ENCODE peak calls at places on chromosomes 5 and 9, in five cellular contexts. C is fibroblast of the aortic adventitia; D is activated T-cell treated with anti-CD3 and anti-CD28 coated beads for 1 hour; J is A549; W is stimulated activated CD8-positive, alpha-beta memory T cell treated with anti-CD3 and anti-CD28 coated beads, Interleukin-15, amount 100 ng/mL, for 4 hours. Q is an unnamed sample.

GRCh38 chr9:106958955-106959657 is 96.1 kb downstream of the ZNF462 start:
- DNase-seq in C (peak; percentile 74), D (no peak), J (no peak), W (no peak), Q (no peak)

GRCh38 chr5:76041863-76042262 is 41.3 kb upstream of the SV2C start:
- DNase-seq in C (no peak), D (no peak), J (no peak), W (no peak), Q (no peak)

GRCh38 chr9:35871514-35871913 is 1.3 kb upstream of the OR13J1 start:
- DNase-seq in C (no peak), D (no peak), J (no peak), W (no peak), Q (no peak)

GRCh38 chr9:114180701-114181582 is 25.6 kb downstream of the COL27A1 start:
- DNase-seq in C (peak; percentile 60), D (no peak), J (no peak), W (no peak), Q (no peak)

GRCh38 chr5:149618581-149619248 is 37.4 kb downstream of the ARHGEF37 start:
- DNase-seq in C (peak; percentile 76), D (no peak), J (peak; percentile 73), W (no peak), Q (no peak)

GRCh38 chr5:13245982-13246601 is 698.4 kb downstream of the DNAH5 start:
- DNase-seq in C (no peak), D (no peak), J (no peak), W (no peak), Q (no peak)

GRCh38 chr9:100714372-100715099 is 136.7 kb downstream of the CAVIN4 start:
- DNase-seq in C (peak; percentile 63), D (peak; percentile 26), J (peak; percentile 56), W (no peak), Q (no peak)

GRCh38 chr9:112443200-112443599 is 43.4 kb upstream of the KIAA1958 start:
- DNase-seq in C (peak; percentile 26), D (peak; percentile 3), J (peak; percentile 23), W (no peak), Q (no peak)

GRCh38 chr9:84785766-84786547 is 116.4 kb downstream of the NTRK2 start:
- DNase-seq in C (no peak), D (no peak), J (no peak), W (no peak), Q (no peak)

GRCh38 chr9:20403346-20403745 is 219.0 kb downstream of the MLLT3 start:
- DNase-seq in C (no peak), D (no peak), J (no peak), W (no peak), Q (no peak)

GRCh38 chr5:78046006-78046405 is 248.5 kb downstream of the AP3B1 start:
- DNase-seq in C (no peak), D (no peak), J (no peak), W (no peak), Q (no peak)

GRCh38 chr9:27308691-27309390 is 11.9 kb upstream of the EQTN start:
- DNase-seq in C (no peak), D (no peak), J (no peak), W (no peak), Q (no peak)

GRCh38 chr9:69750085-69750484 is 9.7 kb downstream of the PTAR1 start:
- DNase-seq in C (no peak), D (no peak), J (no peak), W (no peak), Q (no peak)

GRCh38 chr9:120383999-120384924 is 195.7 kb downstream of the CDK5RAP2 start:
- DNase-seq in C (peak; percentile 59), D (no peak), J (no peak), W (no peak), Q (no peak)

GRCh38 chr5:90878549-90879196 is 320.1 kb downstream of the ADGRV1 start:
- DNase-seq in C (peak; percentile 36), D (no peak), J (no peak), W (no peak), Q (no peak)

GRCh38 chr5:166624573-166624972 is 1666.9 kb upstream of the WWC1 start:
- DNase-seq in C (no peak), D (no peak), J (no peak), W (no peak), Q (no peak)

GRCh38 chr5:61801174-61801573 is 469.1 kb downstream of the ZSWIM6 start:
- DNase-seq in C (no peak), D (no peak), J (no peak), W (no peak), Q (no peak)

GRCh38 chr9:132472199-132472598 is 62.2 kb downstream of the CFAP77 start:
- DNase-seq in C (no peak), D (no peak), J (no peak), W (no peak), Q (no peak)

GRCh38 chr5:170523129-170523497 is 19.3 kb downstream of the KCNIP1 start:
- DNase-seq in C (peak; percentile 2), D (no peak), J (no peak), W (no peak), Q (no peak)

GRCh38 chr5:72467987-72468386 is 39.2 kb downstream of the ZNF366 start:
- DNase-seq in C (peak; percentile 70), D (no peak), J (no peak), W (no peak), Q (no peak)

GRCh38 chr9:29514336-29514735 is 1941.1 kb upstream of the C9orf72 start:
- DNase-seq in C (peak; percentile 0), D (no peak), J (peak; percentile 1), W (no peak), Q (no peak)

GRCh38 chr5:167012281-167013034 is 1279.0 kb upstream of the WWC1 start:
- DNase-seq in C (no peak), D (no peak), J (no peak), W (no peak), Q (no peak)

GRCh38 chr9:128617943-128618342 is 38.7 kb downstream of the DYNC2I2 start:
- DNase-seq in C (no peak), D (no peak), J (no peak), W (no peak), Q (no peak)

GRCh38 chr5:61048534-61048933 is 103.5 kb downstream of the NDUFAF2 start:
- DNase-seq in C (peak; percentile 57), D (no peak), J (peak; percentile 6), W (no peak), Q (no peak)

GRCh38 chr5:119268387-119269060 is 87.3 kb upstream of the TNFAIP8 start:
- DNase-seq in C (peak; percentile 91), D (peak; percentile 90), J (peak; percentile 95), W (peak; percentile 94), Q (peak; percentile 41)

GRCh38 chr5:109756543-109757186 is 66.9 kb downstream of the MAN2A1 start:
- DNase-seq in C (no peak), D (no peak), J (no peak), W (no peak), Q (no peak)

GRCh38 chr5:138952962-138953361 is 77.8 kb upstream of the LRRTM2 start:
- DNase-seq in C (no peak), D (no peak), J (no peak), W (no peak), Q (no peak)

GRCh38 chr5:131639148-131639547 is 4.1 kb upstream of the RAPGEF6 start:
- DNase-seq in C (no peak), D (no peak), J (no peak), W (no peak), Q (no peak)

GRCh38 chr5:2259494-2260107 is 376.9 kb upstream of the IRX4 start:
- DNase-seq in C (no peak), D (no peak), J (no peak), W (no peak), Q (no peak)

GRCh38 chr9:101354765-101355708 is 29.8 kb downstream of the BAAT start:
- DNase-seq in C (no peak), D (no peak), J (no peak), W (no peak), Q (no peak)

GRCh38 chr9:8780386-8780785 is 980.8 kb upstream of the DMAC1 start:
- DNase-seq in C (no peak), D (no peak), J (no peak), W (no peak), Q (no peak)